ENCODE peak calls at places on chromosomes 2 and 18, in ten cellular contexts. I, L, B, O, A, C, U, N, K and W are unnamed samples.

GRCh38 chr2:160882906-160883305 is 277.3 kb upstream of the TANK start:
- DNase-seq in C (peak), K (no peak), O (no peak), N (no peak), B (no peak), A (no peak), U (no peak), L (no peak), I (no peak), W (no peak)

GRCh38 chr2:226799976-226800940 is 638 bp upstream of the IRS1 start:
- DNase-seq in L (no peak), N (no peak), C (peak), O (peak), U (no peak), K (no peak), I (no peak), A (no peak), B (no peak), W (peak)

GRCh38 chr18:75845413-75845812 is 417.9 kb upstream of the SMIM21 start:
- DNase-seq in L (no peak), B (no peak), A (no peak), O (no peak), C (no peak), U (no peak), I (no peak), K (no peak), N (no peak), W (no peak)

GRCh38 chr2:187900023-187900422 is 345.8 kb upstream of the TFPI start:
- DNase-seq in O (no peak), C (peak), K (no peak), N (no peak), A (no peak), I (no peak), U (no peak), L (no peak), B (no peak), W (no peak)

GRCh38 chr2:51711761-51712160 is 679.8 kb upstream of the NRXN1 start:
- DNase-seq in L (no peak), C (peak), I (no peak), U (no peak), A (no peak), N (no peak), K (no peak), O (no peak), B (no peak), W (no peak)

GRCh38 chr2:126895336-126895735 is 3.4 kb upstream of the TEX51 start:
- DNase-seq in N (no peak), B (no peak), O (peak), C (no peak), I (no peak), K (no peak), L (no peak), U (no peak), A (no peak), W (no peak)

GRCh38 chr2:11701831-11702301 is 31.9 kb upstream of the NTSR2 start:
- DNase-seq in O (no peak), I (no peak), L (peak), K (no peak), U (no peak), N (no peak), B (no peak), A (no peak), C (no peak), W (no peak)

GRCh38 chr2:207768891-207769596 is 662 bp downstream of the FZD5 start:
- DNase-seq in K (no peak), L (peak), U (no peak), C (peak), A (peak), B (no peak), I (peak), N (no peak), O (no peak), W (peak)

GRCh38 chr2:151357359-151357758 is at the start of gene TNFAIP6:
- DNase-seq in B (no peak), O (no peak), U (peak), L (no peak), K (peak), N (no peak), C (peak), I (no peak), A (no peak), W (no peak)

GRCh38 chr2:108959401-108959800 is 29.6 kb downstream of the EDAR start:
- DNase-seq in I (no peak), N (no peak), B (no peak), O (no peak), A (no peak), L (no peak), C (no peak), U (no peak), K (no peak), W (no peak)

GRCh38 chr18:9914584-9915290 is 921 bp downstream of the VAPA start:
- DNase-seq in B (peak), L (peak), C (peak), U (peak), I (peak), O (peak), N (peak), K (peak), A (peak), W (peak)

GRCh38 chr18:55489742-55490055 is 98.3 kb downstream of the TCF4 start:
- DNase-seq in I (peak), O (no peak), L (no peak), A (no peak), N (no peak), C (peak), U (no peak), K (no peak), B (no peak), W (no peak)

GRCh38 chr18:657998-658946 is 819 bp downstream of the TYMS start:
- DNase-seq in N (peak), I (peak), L (peak), A (peak), O (peak), K (peak), B (no peak), C (peak), U (peak), W (peak)

GRCh38 chr2:231926761-231927565 is 767 bp upstream of the NPPC start:
- DNase-seq in K (no peak), N (no peak), A (peak), C (peak), O (peak), L (no peak), U (no peak), I (no peak), B (no peak), W (no peak)

GRCh38 chr18:56246912-56247311 is 391.5 kb downstream of the TXNL1 start:
- DNase-seq in K (no peak), O (no peak), B (no peak), N (no peak), C (no peak), L (no peak), A (no peak), U (no peak), I (no peak), W (no peak)